ENCODE peak calls at places on chromosomes 3 and 15, in ten cellular contexts. A, D, G, H, J, Y, F, N, O and T are unnamed samples.

GRCh38 chr3:52230889-52231499 is 5.5 kb upstream of the TLR9 start:
- DNase-seq in A (no peak), D (no peak), G (no peak), H (no peak), J (no peak), Y (no peak), F (no peak), N (no peak), O (no peak), T (no peak)

GRCh38 chr3:4071481-4072184 is 231.5 kb upstream of the SETMAR start:
- DNase-seq in A (no peak), D (no peak), G (no peak), H (no peak), J (no peak), Y (no peak), F (no peak), N (no peak), O (no peak), T (no peak)

GRCh38 chr3:33989229-33989628 is 190.8 kb downstream of the PDCD6IP start:
- DNase-seq in A (no peak), D (no peak), G (no peak), H (no peak), J (no peak), Y (no peak), F (no peak), N (peak), O (no peak), T (no peak)

GRCh38 chr15:80216911-80217310 is 35.1 kb downstream of the CTXND1 start:
- DNase-seq in A (no peak), D (no peak), G (no peak), H (no peak), J (no peak), Y (no peak), F (no peak), N (no peak), O (no peak), T (no peak)

GRCh38 chr15:75061272-75061671 is 37.9 kb downstream of the PPCDC start:
- DNase-seq in A (no peak), D (no peak), G (no peak), H (no peak), J (peak), Y (peak), F (no peak), N (no peak), O (no peak), T (no peak)

GRCh38 chr3:120418446-120418845 is 32.3 kb downstream of the FSTL1 start:
- DNase-seq in A (no peak), D (no peak), G (no peak), H (no peak), J (no peak), Y (no peak), F (no peak), N (no peak), O (no peak), T (no peak)

GRCh38 chr3:195058311-195059005 is 212.5 kb downstream of the XXYLT1 start:
- DNase-seq in A (no peak), D (no peak), G (no peak), H (no peak), J (no peak), Y (no peak), F (peak), N (peak), O (no peak), T (no peak)

GRCh38 chr15:40047413-40048154 is 8.6 kb upstream of the SRP14 start:
- DNase-seq in A (no peak), D (peak), G (no peak), H (no peak), J (peak), Y (peak), F (peak), N (peak), O (no peak), T (peak)

GRCh38 chr3:168183774-168184173 is 88.0 kb upstream of the GOLIM4 start:
- DNase-seq in A (no peak), D (no peak), G (no peak), H (no peak), J (no peak), Y (no peak), F (no peak), N (no peak), O (no peak), T (no peak)

GRCh38 chr3:80526153-80526552 is 758.4 kb upstream of the ROBO1 start:
- DNase-seq in A (no peak), D (no peak), G (no peak), H (no peak), J (no peak), Y (no peak), F (no peak), N (no peak), O (no peak), T (no peak)

GRCh38 chr3:183490653-183491052 is 62.2 kb upstream of the MCF2L2 start:
- DNase-seq in A (no peak), D (no peak), G (peak), H (no peak), J (no peak), Y (peak), F (no peak), N (no peak), O (no peak), T (no peak)

GRCh38 chr3:11919390-11919789 is 72.7 kb upstream of the TAMM41 start:
- DNase-seq in A (no peak), D (no peak), G (no peak), H (no peak), J (no peak), Y (no peak), F (no peak), N (no peak), O (no peak), T (no peak)

GRCh38 chr15:66800584-66801235 is 98.7 kb downstream of the SMAD6 start:
- DNase-seq in A (no peak), D (no peak), G (no peak), H (no peak), J (no peak), Y (no peak), F (no peak), N (no peak), O (no peak), T (no peak)

GRCh38 chr3:36814776-36815175 is 50.4 kb upstream of the DCLK3 start:
- DNase-seq in A (no peak), D (no peak), G (no peak), H (no peak), J (no peak), Y (no peak), F (no peak), N (no peak), O (no peak), T (no peak)

GRCh38 chr3:192858849-192859585 is 58.6 kb downstream of the MB21D2 start:
- DNase-seq in A (no peak), D (no peak), G (no peak), H (no peak), J (no peak), Y (no peak), F (no peak), N (no peak), O (no peak), T (no peak)

GRCh38 chr3:113698891-113699465 is 2.5 kb upstream of the USF3 start:
- DNase-seq in A (no peak), D (no peak), G (no peak), H (peak), J (peak), Y (no peak), F (no peak), N (no peak), O (no peak), T (no peak)

GRCh38 chr15:80695099-80695910 is at the start of gene ABHD17C:
- DNase-seq in A (no peak), D (peak), G (peak), H (peak), J (peak), Y (peak), F (peak), N (peak), O (peak), T (no peak)

GRCh38 chr3:49903451-49904424 is at the start of gene MST1R:
- DNase-seq in A (peak), D (peak), G (peak), H (peak), J (no peak), Y (peak), F (peak), N (peak), O (peak), T (no peak)

GRCh38 chr3:176505878-176506621 is 691.2 kb downstream of the TBL1XR1 start:
- DNase-seq in A (no peak), D (no peak), G (no peak), H (no peak), J (no peak), Y (no peak), F (no peak), N (no peak), O (no peak), T (no peak)

GRCh38 chr3:64493149-64493548 is 194.7 kb downstream of the ADAMTS9 start:
- DNase-seq in A (no peak), D (no peak), G (no peak), H (no peak), J (no peak), Y (no peak), F (no peak), N (no peak), O (no peak), T (no peak)

GRCh38 chr3:159711560-159712333 is 276.9 kb upstream of the IL12A start:
- DNase-seq in A (no peak), D (no peak), G (no peak), H (peak), J (peak), Y (peak), F (no peak), N (no peak), O (no peak), T (peak)

GRCh38 chr15:25939122-25939521 is 76.0 kb upstream of the ATP10A start:
- DNase-seq in A (no peak), D (no peak), G (no peak), H (no peak), J (no peak), Y (no peak), F (no peak), N (no peak), O (no peak), T (no peak)

GRCh38 chr3:130892759-130893239 is 1.1 kb upstream of the ATP2C1 start:
- DNase-seq in A (peak), D (peak), G (peak), H (peak), J (peak), Y (peak), F (peak), N (no peak), O (peak), T (peak)

GRCh38 chr15:58057559-58057958 is 8.0 kb downstream of the ALDH1A2 start:
- DNase-seq in A (no peak), D (no peak), G (no peak), H (no peak), J (no peak), Y (no peak), F (no peak), N (no peak), O (no peak), T (no peak)

GRCh38 chr15:75177360-75178071 is 24.2 kb upstream of the C15orf39 start:
- DNase-seq in A (no peak), D (no peak), G (no peak), H (no peak), J (no peak), Y (no peak), F (peak), N (no peak), O (no peak), T (no peak)

GRCh38 chr3:112778298-112779008 is 68.2 kb downstream of the CD200R1L start:
- DNase-seq in A (no peak), D (no peak), G (no peak), H (no peak), J (peak), Y (no peak), F (no peak), N (no peak), O (no peak), T (peak)

GRCh38 chr3:34001022-34001421 is 202.6 kb downstream of the PDCD6IP start:
- DNase-seq in A (no peak), D (no peak), G (peak), H (no peak), J (no peak), Y (no peak), F (no peak), N (no peak), O (no peak), T (no peak)

GRCh38 chr15:72198410-72199270 is 1.1 kb upstream of the GRAMD2A start:
- DNase-seq in A (no peak), D (no peak), G (no peak), H (no peak), J (no peak), Y (no peak), F (no peak), N (no peak), O (no peak), T (no peak)

GRCh38 chr3:32354362-32354778 is 37.3 kb upstream of the CMTM7 start:
- DNase-seq in A (no peak), D (no peak), G (peak), H (no peak), J (no peak), Y (no peak), F (no peak), N (no peak), O (no peak), T (no peak)
- TF ChIP-seq POLR2A in A (no peak), D (no peak), G (no peak), H (no peak), J (no peak), Y (no peak), F (no peak), N (no peak), O (no peak), T (no peak)

DNA sequence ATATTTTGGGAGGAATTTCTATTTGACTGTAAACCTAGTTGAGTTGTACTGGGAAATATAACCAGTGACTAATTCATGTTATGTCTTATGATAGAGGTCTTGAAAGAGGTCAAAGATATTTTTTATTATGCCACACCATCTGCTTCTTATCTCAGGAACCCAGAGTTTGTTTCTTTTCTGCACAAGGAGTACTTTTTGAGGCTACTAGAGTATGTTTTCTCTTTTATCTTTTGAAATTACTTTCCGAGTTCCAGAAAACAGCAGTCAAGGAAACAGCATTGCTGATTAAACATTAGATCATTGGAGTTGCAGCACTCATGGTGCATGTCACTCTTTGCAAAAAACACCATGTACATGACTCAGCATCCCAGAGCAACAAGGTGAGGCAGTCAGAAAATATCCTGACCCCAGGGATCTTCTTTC is 645.8 kb upstream of the NR2F2 start:
- DNase-seq in A (peak), D (no peak), G (no peak), H (no peak), J (peak), Y (peak), F (no peak), N (no peak), O (no peak), T (peak)
- TF ChIP-seq POLR2A in A (no peak), D (no peak), G (no peak), H (no peak), J (no peak), Y (no peak), F (no peak), N (no peak), O (no peak), T (no peak)

GRCh38 chr3:126083913-126084514 is at the start of gene SLC41A3:
- DNase-seq in A (peak), D (peak), G (peak), H (peak), J (peak), Y (peak), F (peak), N (peak), O (peak), T (peak)
- TF ChIP-seq POLR2A in A (peak), D (peak), G (no peak), H (peak), J (no peak), Y (peak), F (no peak), N (no peak), O (peak), T (peak)

GRCh38 chr15:76335129-76335850 is 1.3 kb upstream of the ISL2 start:
- DNase-seq in A (no peak), D (no peak), G (no peak), H (no peak), J (no peak), Y (no peak), F (peak), N (no peak), O (no peak), T (no peak)

GRCh38 chr15:76337047-76337738 is 620 bp downstream of the ISL2 start:
- DNase-seq in A (no peak), D (no peak), G (peak), H (no peak), J (peak), Y (no peak), F (no peak), N (no peak), O (no peak), T (peak)

GRCh38 chr15:76335851-76336253 is 721 bp upstream of the ISL2 start:
- DNase-seq in A (no peak), D (no peak), G (no peak), H (no peak), J (no peak), Y (no peak), F (no peak), N (no peak), O (no peak), T (peak)

GRCh38 chr15:76337739-76338554 is 1.4 kb downstream of the ISL2 start:
- DNase-seq in A (no peak), D (no peak), G (no peak), H (no peak), J (no peak), Y (no peak), F (no peak), N (no peak), O (no peak), T (no peak)

DNA sequence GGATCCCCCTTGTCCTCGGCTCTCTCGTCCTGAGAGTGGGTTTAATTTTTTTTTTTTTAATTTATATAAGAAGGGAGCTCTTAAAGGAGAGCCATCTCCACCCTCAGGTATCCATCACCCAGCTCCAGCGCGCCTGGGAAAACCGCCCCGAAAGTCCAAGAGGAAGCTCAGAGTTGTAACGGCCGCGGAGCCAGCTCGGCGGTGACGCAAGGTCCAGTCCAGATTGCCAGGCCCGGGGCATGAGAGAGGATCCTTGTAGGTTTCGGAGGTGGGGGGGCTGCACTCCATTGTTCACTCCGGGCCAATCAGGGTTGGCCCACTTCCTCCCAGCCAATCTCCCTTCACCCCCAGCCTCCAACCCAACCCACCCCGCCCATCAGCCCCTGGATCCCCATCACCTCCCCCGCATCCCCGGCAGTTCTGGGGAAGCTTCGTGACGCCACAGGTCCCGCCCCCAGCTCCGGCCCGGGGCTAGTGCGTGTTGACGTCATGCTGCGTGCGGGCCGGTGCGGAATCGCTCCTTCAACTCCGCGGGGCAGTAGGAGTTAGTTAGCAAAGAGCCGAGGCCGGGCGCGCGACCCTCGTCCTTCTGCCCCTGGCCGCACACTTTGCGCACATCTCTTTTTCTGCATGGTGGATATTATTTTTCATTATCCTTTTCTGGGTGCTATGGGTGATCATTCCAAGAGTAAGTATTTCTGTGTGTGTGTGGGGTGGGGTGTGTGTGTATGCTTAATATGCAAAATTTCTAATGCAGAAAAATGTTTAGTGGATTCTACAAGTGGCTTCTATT is at the start of gene ISL2:
- DNase-seq in A (peak), D (peak), G (peak), H (no peak), J (peak), Y (no peak), F (peak), N (peak), O (no peak), T (peak)
- TF ChIP-seq POLR2A in A (peak), D (no peak), G (peak), H (no peak), J (peak), Y (no peak), F (peak), N (no peak), O (no peak), T (peak)

DNA sequence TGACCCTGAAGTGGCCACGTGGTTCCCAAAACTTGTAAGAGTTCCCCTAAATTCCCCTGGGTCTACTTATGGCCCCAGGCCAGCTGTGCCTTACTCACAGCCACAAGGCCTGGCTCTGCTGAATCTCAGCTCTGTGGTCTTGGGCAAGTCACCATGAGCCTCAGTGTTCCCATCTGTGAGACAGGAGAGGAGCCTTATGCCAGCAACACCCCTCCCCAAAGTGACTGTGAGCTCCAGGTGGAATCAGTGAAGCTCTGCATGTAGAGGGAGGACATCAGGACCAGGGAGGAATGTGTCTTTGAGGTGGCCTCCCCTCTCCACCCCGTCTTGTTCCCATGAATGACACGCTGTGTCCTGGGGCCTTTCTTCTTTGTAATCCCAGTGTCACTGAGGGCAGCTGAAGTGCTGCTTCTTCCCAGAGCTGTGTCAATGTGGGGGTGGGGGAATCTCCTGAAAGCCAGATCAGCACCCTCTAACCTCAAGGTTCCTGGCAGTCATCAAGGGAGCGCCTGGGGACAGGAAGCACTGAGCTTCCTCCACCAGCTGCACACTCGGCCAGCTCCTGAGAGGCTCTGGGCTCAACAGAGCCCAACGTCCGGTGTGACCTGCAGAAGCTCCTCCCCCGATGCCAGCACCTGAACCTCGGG is 258.9 kb downstream of the UACA start:
- DNase-seq in A (no peak), D (peak), G (no peak), H (peak), J (peak), Y (peak), F (peak), N (peak), O (peak), T (no peak)
- TF ChIP-seq POLR2A in A (no peak), D (peak), G (no peak), H (no peak), J (no peak), Y (no peak), F (no peak), N (no peak), O (no peak), T (no peak)

DNA sequence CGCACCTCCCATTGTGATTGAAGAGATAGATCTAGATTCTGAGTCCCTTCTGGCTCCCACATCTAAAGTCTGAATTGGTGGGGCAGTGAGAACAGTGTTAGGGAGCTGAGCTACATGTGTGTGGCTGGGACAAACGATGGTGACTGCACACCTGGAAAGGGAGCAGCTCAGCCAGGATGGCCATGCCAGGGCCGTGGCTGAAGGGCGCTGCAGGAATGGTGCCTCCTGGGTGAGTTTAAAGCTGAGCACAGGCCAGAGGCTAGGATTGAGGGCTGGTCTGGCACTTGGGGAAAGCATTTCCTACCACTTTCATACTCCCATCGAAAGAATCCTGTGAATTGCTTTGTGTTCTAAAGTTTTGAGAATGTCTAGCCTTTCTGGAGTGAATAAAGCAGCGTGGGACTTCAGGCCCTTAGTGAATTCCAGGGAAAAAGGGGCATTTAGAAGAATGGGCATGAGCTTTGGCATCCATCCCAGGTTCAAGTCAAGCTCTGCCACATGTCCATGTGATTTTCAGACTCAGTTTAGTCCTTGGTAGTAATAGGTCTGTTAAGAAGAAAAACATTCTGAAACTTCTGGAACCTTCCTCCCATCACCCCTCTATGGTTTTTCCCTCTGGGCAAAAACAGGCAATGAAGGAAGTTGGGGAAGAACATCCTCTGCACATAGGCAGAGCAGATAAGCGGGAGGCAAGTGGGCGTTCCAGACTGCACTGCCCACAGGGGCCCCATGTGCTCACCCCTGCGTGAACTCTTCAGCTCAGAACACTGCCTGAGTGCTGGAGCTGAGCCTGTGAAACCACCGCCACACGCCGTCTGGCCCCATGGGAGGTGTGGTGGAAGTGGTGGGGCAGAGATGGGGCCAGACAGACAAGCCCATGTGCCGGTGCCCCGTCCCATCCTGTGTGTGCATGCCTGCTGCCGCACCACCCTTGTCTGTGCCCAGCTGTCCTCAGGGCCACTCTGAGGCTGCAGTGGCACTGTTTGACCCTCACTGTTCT is 12.9 kb upstream of the CPNE9 start:
- DNase-seq in A (no peak), D (no peak), G (no peak), H (no peak), J (no peak), Y (no peak), F (no peak), N (no peak), O (no peak), T (no peak)
- TF ChIP-seq POLR2A in A (no peak), D (no peak), G (no peak), H (no peak), J (no peak), Y (no peak), F (no peak), N (no peak), O (no peak), T (no peak)